ENCODE peak calls at places on chromosome 17, in five cellular contexts. One of them, this sample, is unnamed.

GRCh38 chr17:62950067-62950466 is 16.0 kb upstream of the TANC2 start:
- DNase-seq in A549: no peak
- DNase-seq in OCI-LY7: no peak
- DNase-seq in IMR-90: peak; percentile 45
- DNase-seq in neural progenitor cell: no peak
- DNase-seq in this sample: no peak

GRCh38 chr17:58172369-58173071 is 5.7 kb downstream of the OR4D2 start:
- DNase-seq in OCI-LY7: peak; percentile 49
- DNase-seq in IMR-90: peak; percentile 4
- DNase-seq in A549: peak; percentile 68
- DNase-seq in neural progenitor cell: peak; percentile 64
- DNase-seq in this sample: no peak

GRCh38 chr17:77437017-77437416 is 296.2 kb downstream of the SEC14L1 start:
- DNase-seq in A549: no peak
- DNase-seq in neural progenitor cell: no peak
- DNase-seq in OCI-LY7: peak; percentile 51
- DNase-seq in IMR-90: peak; percentile 80
- DNase-seq in this sample: no peak

GRCh38 chr17:44496815-44497214 is 6.4 kb downstream of the GPATCH8 start:
- DNase-seq in IMR-90: no peak
- DNase-seq in neural progenitor cell: no peak
- DNase-seq in A549: no peak
- DNase-seq in OCI-LY7: no peak
- DNase-seq in this sample: no peak

GRCh38 chr17:7223375-7223774 is 3.6 kb downstream of the ACADVL start:
- DNase-seq in OCI-LY7: no peak
- DNase-seq in neural progenitor cell: no peak
- DNase-seq in IMR-90: no peak
- DNase-seq in A549: no peak
- DNase-seq in this sample: no peak

GRCh38 chr17:31525801-31526549 is 134.5 kb downstream of the RAB11FIP4 start:
- DNase-seq in IMR-90: no peak
- DNase-seq in neural progenitor cell: peak; percentile 39
- DNase-seq in OCI-LY7: peak; percentile 65
- DNase-seq in A549: peak; percentile 89
- DNase-seq in this sample: peak; percentile 67

GRCh38 chr17:67503184-67503583 is 126.1 kb downstream of the PITPNC1 start:
- DNase-seq in OCI-LY7: no peak
- DNase-seq in IMR-90: peak; percentile 53
- DNase-seq in neural progenitor cell: no peak
- DNase-seq in A549: no peak
- DNase-seq in this sample: no peak

GRCh38 chr17:49285716-49286115 is 55.1 kb upstream of the PHOSPHO1 start:
- DNase-seq in IMR-90: no peak
- DNase-seq in neural progenitor cell: peak; percentile 17
- DNase-seq in A549: no peak
- DNase-seq in OCI-LY7: no peak
- DNase-seq in this sample: peak; percentile 32

GRCh38 chr17:45338023-45338781 is 21.4 kb upstream of the MAP3K14 start:
- DNase-seq in IMR-90: no peak
- DNase-seq in A549: no peak
- DNase-seq in OCI-LY7: no peak
- DNase-seq in neural progenitor cell: no peak
- DNase-seq in this sample: no peak

GRCh38 chr17:44083250-44083849 is 12.8 kb downstream of the G6PC3 start:
- DNase-seq in neural progenitor cell: no peak
- DNase-seq in A549: peak; percentile 87
- DNase-seq in OCI-LY7: peak; percentile 13
- DNase-seq in IMR-90: no peak
- DNase-seq in this sample: peak; percentile 61

GRCh38 chr17:4839221-4839620 is 6.1 kb downstream of the MINK1 start:
- DNase-seq in IMR-90: no peak
- DNase-seq in A549: no peak
- DNase-seq in neural progenitor cell: no peak
- DNase-seq in OCI-LY7: no peak
- DNase-seq in this sample: no peak

GRCh38 chr17:47707056-47707791 is 13.3 kb downstream of the TBKBP1 start:
- DNase-seq in A549: no peak
- DNase-seq in OCI-LY7: no peak
- DNase-seq in IMR-90: peak; percentile 55
- DNase-seq in neural progenitor cell: no peak
- DNase-seq in this sample: no peak

GRCh38 chr17:7308625-7309433 is 1.4 kb downstream of the EIF5A start:
- DNase-seq in OCI-LY7: peak; percentile 76
- DNase-seq in IMR-90: peak; percentile 77
- DNase-seq in A549: peak; percentile 97
- DNase-seq in neural progenitor cell: peak; percentile 77
- DNase-seq in this sample: peak; percentile 78

GRCh38 chr17:4739122-4740024 is at the start of the genes CXCL16 and ZMYND15:
- DNase-seq in IMR-90: no peak
- DNase-seq in A549: peak; percentile 85
- DNase-seq in neural progenitor cell: peak; percentile 61
- DNase-seq in OCI-LY7: peak; percentile 70
- DNase-seq in this sample: peak; percentile 77

GRCh38 chr17:42682400-42683384 is at the start of gene CNTNAP1:
- DNase-seq in neural progenitor cell: peak; percentile 89
- DNase-seq in A549: peak; percentile 77
- DNase-seq in IMR-90: peak; percentile 84
- DNase-seq in OCI-LY7: no peak
- DNase-seq in this sample: no peak

GRCh38 chr17:9432121-9432866 is 143.3 kb downstream of the STX8 start:
- DNase-seq in A549: no peak
- DNase-seq in OCI-LY7: no peak
- DNase-seq in IMR-90: peak; percentile 30
- DNase-seq in neural progenitor cell: no peak
- DNase-seq in this sample: no peak

GRCh38 chr17:74190154-74190553 is 13.3 kb upstream of the RPL38 start:
- DNase-seq in A549: peak; percentile 89
- DNase-seq in neural progenitor cell: peak; percentile 53
- DNase-seq in IMR-90: peak; percentile 61
- DNase-seq in OCI-LY7: peak; percentile 68
- DNase-seq in this sample: no peak

GRCh38 chr17:29039764-29040598 is 3.0 kb upstream of the PIPOX start:
- DNase-seq in IMR-90: peak; percentile 80
- DNase-seq in neural progenitor cell: peak; percentile 70
- DNase-seq in OCI-LY7: no peak
- DNase-seq in A549: no peak
- DNase-seq in this sample: no peak

GRCh38 chr17:28547623-28548416 is 4.6 kb downstream of the UNC119 start:
- DNase-seq in IMR-90: peak; percentile 50
- DNase-seq in A549: peak; percentile 95
- DNase-seq in OCI-LY7: peak; percentile 81
- DNase-seq in neural progenitor cell: peak; percentile 85
- DNase-seq in this sample: peak; percentile 83

GRCh38 chr17:42900460-42901331 is at the start of gene G6PC1:
- DNase-seq in A549: no peak
- DNase-seq in neural progenitor cell: no peak
- DNase-seq in OCI-LY7: no peak
- DNase-seq in IMR-90: no peak
- DNase-seq in this sample: peak; percentile 61

GRCh38 chr17:80220709-80221215 is 535 bp downstream of the SLC26A11 start:
- DNase-seq in OCI-LY7: no peak
- DNase-seq in neural progenitor cell: peak; percentile 52
- DNase-seq in IMR-90: no peak
- DNase-seq in A549: peak; percentile 46
- DNase-seq in this sample: no peak

GRCh38 chr17:73646409-73647305 is 2.4 kb upstream of the SDK2 start:
- DNase-seq in OCI-LY7: peak; percentile 69
- DNase-seq in neural progenitor cell: peak; percentile 79
- DNase-seq in A549: peak; percentile 54
- DNase-seq in IMR-90: no peak
- DNase-seq in this sample: no peak

GRCh38 chr17:27218719-27219488 is 75.0 kb upstream of the WSB1 start:
- DNase-seq in OCI-LY7: no peak
- DNase-seq in IMR-90: no peak
- DNase-seq in neural progenitor cell: no peak
- DNase-seq in A549: no peak
- DNase-seq in this sample: no peak

GRCh38 chr17:27559996-27560481 is 70.9 kb upstream of the LGALS9 start:
- DNase-seq in IMR-90: peak; percentile 93
- DNase-seq in neural progenitor cell: no peak
- DNase-seq in OCI-LY7: no peak
- DNase-seq in A549: no peak
- DNase-seq in this sample: no peak

GRCh38 chr17:80190716-80191115 is 20.9 kb downstream of the CARD14 start:
- DNase-seq in neural progenitor cell: no peak
- DNase-seq in A549: no peak
- DNase-seq in IMR-90: no peak
- DNase-seq in OCI-LY7: no peak
- DNase-seq in this sample: no peak

GRCh38 chr17:37671028-37671812 is 28.0 kb upstream of the DDX52 start:
- DNase-seq in IMR-90: no peak
- DNase-seq in neural progenitor cell: no peak
- DNase-seq in OCI-LY7: no peak
- DNase-seq in A549: no peak
- DNase-seq in this sample: no peak

GRCh38 chr17:63477471-63478440 is 895 bp downstream of the ACE start:
- DNase-seq in OCI-LY7: no peak
- DNase-seq in A549: no peak
- DNase-seq in neural progenitor cell: no peak
- DNase-seq in IMR-90: no peak
- DNase-seq in this sample: no peak

GRCh38 chr17:81665205-81666091 is 957 bp downstream of the OXLD1 start:
- DNase-seq in A549: peak; percentile 64
- DNase-seq in neural progenitor cell: peak; percentile 23
- DNase-seq in IMR-90: peak; percentile 6
- DNase-seq in OCI-LY7: peak; percentile 61
- DNase-seq in this sample: no peak

GRCh38 chr17:81666342-81667191 is at the start of the genes CCDC137 and OXLD1:
- DNase-seq in neural progenitor cell: peak; percentile 98
- DNase-seq in A549: peak; percentile 97
- DNase-seq in OCI-LY7: peak; percentile 99
- DNase-seq in IMR-90: peak; percentile 96
- DNase-seq in this sample: peak; percentile 98

GRCh38 chr17:81664051-81664470 is 2.3 kb downstream of the OXLD1 start:
- DNase-seq in IMR-90: no peak
- DNase-seq in A549: no peak
- DNase-seq in neural progenitor cell: no peak
- DNase-seq in OCI-LY7: no peak
- DNase-seq in this sample: no peak

GRCh38 chr17:81666092-81666341 is 388 bp downstream of the OXLD1 start:
- DNase-seq in IMR-90: peak; percentile 9
- DNase-seq in OCI-LY7: peak; percentile 45
- DNase-seq in neural progenitor cell: peak; percentile 81
- DNase-seq in A549: no peak
- DNase-seq in this sample: no peak

DNA sequence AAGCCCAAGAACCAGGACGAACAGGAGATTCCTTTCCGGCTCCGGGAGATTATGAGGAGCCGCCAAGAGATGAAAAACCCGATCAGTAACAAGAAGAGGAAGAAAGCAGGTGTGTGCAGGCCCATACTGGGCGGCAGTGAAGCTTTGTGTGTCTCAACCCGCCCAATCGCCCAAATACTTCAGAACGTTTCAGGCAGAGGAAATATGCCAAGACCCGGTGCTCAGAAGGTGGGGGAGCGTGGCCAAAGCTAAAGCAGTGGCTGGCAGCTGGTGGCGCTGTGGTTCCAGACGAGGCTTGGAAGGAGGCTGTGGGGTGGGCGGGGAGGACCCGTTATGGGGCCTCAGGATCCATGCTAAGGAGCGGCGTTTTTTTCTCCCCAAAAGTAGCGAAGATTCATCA is 1.2 kb downstream of the CCDC137 start:
- DNase-seq in IMR-90: no peak
- DNase-seq in neural progenitor cell: peak; percentile 48
- DNase-seq in A549: no peak
- DNase-seq in OCI-LY7: peak; percentile 54
- DNase-seq in this sample: no peak
- H3K4me3 ChIP-seq in IMR-90: no peak overlapping the region
- H3K4me3 ChIP-seq in neural progenitor cell: peak overlapping the region; percentile 99
- H3K4me3 ChIP-seq in A549: peak overlapping the region; percentile 99
- H3K4me3 ChIP-seq in OCI-LY7: peak overlapping the region; percentile 100
- H3K4me3 ChIP-seq in this sample: peak overlapping the region; percentile 98

GRCh38 chr17:19935169-19935568 is 42.5 kb downstream of the AKAP10 start:
- DNase-seq in neural progenitor cell: no peak
- DNase-seq in OCI-LY7: no peak
- DNase-seq in IMR-90: peak; percentile 76
- DNase-seq in A549: no peak
- DNase-seq in this sample: no peak

GRCh38 chr17:19928299-19928698 is 49.3 kb downstream of the AKAP10 start:
- DNase-seq in IMR-90: peak; percentile 61
- DNase-seq in neural progenitor cell: no peak
- DNase-seq in OCI-LY7: no peak
- DNase-seq in A549: no peak
- DNase-seq in this sample: no peak

GRCh38 chr17:19937522-19937921 is 40.1 kb downstream of the AKAP10 start:
- DNase-seq in neural progenitor cell: no peak
- DNase-seq in A549: no peak
- DNase-seq in OCI-LY7: no peak
- DNase-seq in IMR-90: peak; percentile 33
- DNase-seq in this sample: no peak

GRCh38 chr17:19933633-19934032 is 44.0 kb downstream of the AKAP10 start:
- DNase-seq in OCI-LY7: no peak
- DNase-seq in neural progenitor cell: no peak
- DNase-seq in A549: no peak
- DNase-seq in IMR-90: no peak
- DNase-seq in this sample: no peak

GRCh38 chr17:19933221-19933620 is 44.4 kb downstream of the AKAP10 start:
- DNase-seq in IMR-90: peak; percentile 31
- DNase-seq in neural progenitor cell: no peak
- DNase-seq in A549: no peak
- DNase-seq in OCI-LY7: no peak
- DNase-seq in this sample: no peak
- H3K27ac ChIP-seq in IMR-90: no peak overlapping the region
- H3K27ac ChIP-seq in neural progenitor cell: no peak overlapping the region
- H3K27ac ChIP-seq in A549: no peak overlapping the region
- H3K27ac ChIP-seq in OCI-LY7: no peak overlapping the region
- H3K27ac ChIP-seq in this sample: no peak overlapping the region

DNA sequence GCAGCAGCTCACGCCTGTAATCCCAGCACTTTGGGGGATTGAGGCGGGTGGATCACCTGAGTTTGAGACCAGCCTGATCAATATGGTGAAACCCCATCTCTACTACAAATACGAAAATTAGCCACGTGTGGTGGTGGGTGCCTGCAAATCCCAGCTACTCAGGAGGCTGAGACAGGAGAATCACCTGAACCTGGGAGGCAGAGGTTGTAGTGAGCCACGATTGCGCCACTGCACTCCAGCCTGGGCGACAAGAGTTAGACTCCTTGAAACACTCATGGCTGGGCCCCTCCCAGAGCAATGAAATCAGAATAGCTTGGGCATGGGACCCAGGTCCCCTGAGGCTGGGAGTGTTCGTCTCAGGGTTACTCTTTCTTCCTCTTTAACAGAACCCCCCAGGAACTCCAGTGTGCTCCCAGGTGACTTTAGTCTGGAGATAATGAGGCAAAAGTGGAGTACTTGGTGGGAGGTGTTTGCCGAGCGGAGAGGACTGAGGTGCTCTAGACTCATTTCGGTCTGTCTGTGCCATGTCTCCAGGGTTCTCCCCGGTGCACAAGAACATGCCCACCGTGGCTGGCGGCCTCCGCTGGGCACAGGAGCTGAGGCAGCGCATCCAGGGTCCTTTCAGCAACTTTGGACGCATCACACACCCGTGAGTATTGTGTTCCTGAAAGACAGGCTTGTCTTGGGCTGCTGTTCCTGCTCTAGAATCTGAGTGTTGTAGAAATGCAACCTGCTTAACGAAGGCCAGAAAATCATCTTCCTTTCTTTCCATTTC is 41.7 kb downstream of the DNAH9 start:
- DNase-seq in OCI-LY7: no peak
- DNase-seq in IMR-90: no peak
- DNase-seq in A549: no peak
- DNase-seq in neural progenitor cell: no peak
- DNase-seq in this sample: no peak
- H3K4me3 ChIP-seq in OCI-LY7: no peak overlapping the region
- H3K4me3 ChIP-seq in IMR-90: no peak overlapping the region
- H3K4me3 ChIP-seq in A549: no peak overlapping the region
- H3K4me3 ChIP-seq in neural progenitor cell: no peak overlapping the region
- H3K4me3 ChIP-seq in this sample: no peak overlapping the region

GRCh38 chr17:17056167-17056562 is 13.9 kb downstream of the MPRIP start:
- DNase-seq in IMR-90: no peak
- DNase-seq in A549: no peak
- DNase-seq in OCI-LY7: no peak
- DNase-seq in neural progenitor cell: no peak
- DNase-seq in this sample: no peak
- H3K27ac ChIP-seq in IMR-90: no peak overlapping the region
- H3K27ac ChIP-seq in A549: peak overlapping the region; percentile 44
- H3K27ac ChIP-seq in OCI-LY7: no peak overlapping the region
- H3K27ac ChIP-seq in neural progenitor cell: no peak overlapping the region
- H3K27ac ChIP-seq in this sample: no peak overlapping the region

This sample was measured in right lobe of liver.